ENCODE peak calls at places on chromosomes 2 and 18, in six cellular contexts. H, R, I, V, D and P are unnamed samples.

GRCh38 chr18:36309436-36310391 is 12.2 kb downstream of the FHOD3 start:
- DNase-seq in R (peak; percentile 100), I (no peak), D (no peak), V (peak; percentile 29), H (no peak), P (no peak)

GRCh38 chr2:204920776-204921175 is 375.5 kb downstream of the PARD3B start:
- DNase-seq in V (no peak), D (no peak), R (no peak), I (no peak), H (no peak), P (no peak)

GRCh38 chr2:6356127-6356761 is 509.5 kb downstream of the CMPK2 start:
- DNase-seq in D (no peak), I (no peak), H (no peak), V (no peak), R (no peak), P (no peak)

GRCh38 chr18:14098428-14098827 is 33.8 kb downstream of the ZNF519 start:
- DNase-seq in V (no peak), I (no peak), R (no peak), D (no peak), H (no peak), P (no peak)

GRCh38 chr2:42200534-42201227 is 31.5 kb downstream of the EML4 start:
- DNase-seq in V (no peak), D (no peak), R (no peak), H (no peak), I (no peak), P (no peak)

GRCh38 chr18:55018602-55019001 is 59.3 kb upstream of the CCDC68 start:
- DNase-seq in R (peak; percentile 60), V (no peak), D (no peak), I (no peak), H (no peak), P (no peak)

GRCh38 chr18:3458952-3459853 is 9.2 kb downstream of the TGIF1 start:
- DNase-seq in V (no peak), I (no peak), R (peak; percentile 87), H (no peak), D (no peak), P (no peak)

GRCh38 chr2:15450808-15451207 is 110.3 kb downstream of the NBAS start:
- DNase-seq in V (no peak), I (no peak), H (no peak), R (no peak), D (no peak), P (no peak)

GRCh38 chr2:205696541-205697441 is 14.5 kb downstream of the NRP2 start:
- DNase-seq in D (no peak), V (no peak), H (no peak), R (peak; percentile 30), I (no peak), P (no peak)

GRCh38 chr18:34039194-34039593 is 185.5 kb downstream of the NOL4 start:
- DNase-seq in V (no peak), I (peak; percentile 60), H (no peak), R (no peak), D (no peak), P (no peak)

GRCh38 chr2:197804049-197804757 is at the start of gene PLCL1:
- DNase-seq in R (peak; percentile 84), V (peak; percentile 91), I (peak; percentile 94), H (peak; percentile 91), D (peak; percentile 69), P (peak; percentile 63)